ENCODE peak calls at places on chromosomes 2 and 18, in eight cellular contexts. Q is substantia nigra; C is GM04504; K is cardiac muscle cell; M is activated CD8-positive, alpha-beta memory T cell treated with anti-CD3 and anti-CD28 coated beads for 24 hours; W is SJSA1; V is brain pericyte; U is GM13976. J is an unnamed sample.

GRCh38 chr18:582465-582864 is 2.3 kb downstream of the CETN1 start:
- DNase-seq in Q (peak; percentile 54), C (no peak), K (no peak), M (no peak), W (no peak), V (no peak), U (no peak), J (no peak)

GRCh38 chr2:35783723-35784122 is 571.9 kb upstream of the CRIM1 start:
- DNase-seq in Q (no peak), C (no peak), K (no peak), M (no peak), W (no peak), V (no peak), U (no peak), J (no peak)

GRCh38 chr2:70006447-70006784 is 45.0 kb upstream of the ASPRV1 start:
- DNase-seq in Q (no peak), C (no peak), K (no peak), M (no peak), W (no peak), V (no peak), U (no peak), J (no peak)

GRCh38 chr2:110804915-110805314 is 72.5 kb downstream of the ACOXL start:
- DNase-seq in Q (no peak), C (no peak), K (no peak), M (peak; percentile 78), W (no peak), V (no peak), U (peak; percentile 70), J (no peak)

GRCh38 chr2:176126929-176127768 is 2.4 kb upstream of the HOXD8 start:
- DNase-seq in Q (peak; percentile 18), C (no peak), K (peak; percentile 82), M (peak; percentile 86), W (no peak), V (no peak), U (peak; percentile 62), J (peak; percentile 62)

GRCh38 chr2:74747411-74748080 is 86.4 kb upstream of the HK2 start:
- DNase-seq in Q (no peak), C (peak; percentile 58), K (no peak), M (no peak), W (no peak), V (no peak), U (no peak), J (no peak)

GRCh38 chr18:12362473-12363174 is 14.4 kb downstream of the AFG3L2 start:
- DNase-seq in Q (no peak), C (no peak), K (peak; percentile 64), M (no peak), W (no peak), V (no peak), U (no peak), J (no peak)

GRCh38 chr2:226652388-226652787 is 147.2 kb downstream of the IRS1 start:
- DNase-seq in Q (no peak), C (peak; percentile 90), K (no peak), M (no peak), W (no peak), V (peak; percentile 50), U (no peak), J (no peak)

GRCh38 chr2:176106636-176107539 is at the start of gene HOXD11:
- DNase-seq in Q (no peak), C (no peak), K (no peak), M (no peak), W (no peak), V (no peak), U (no peak), J (peak; percentile 67)

GRCh38 chr2:221195829-221196228 is 376.3 kb downstream of the EPHA4 start:
- DNase-seq in Q (no peak), C (no peak), K (no peak), M (no peak), W (no peak), V (no peak), U (no peak), J (no peak)

GRCh38 chr18:13638684-13639083 is 87.7 kb downstream of the FAM210A start:
- DNase-seq in Q (no peak), C (no peak), K (no peak), M (no peak), W (no peak), V (no peak), U (no peak), J (no peak)

GRCh38 chr2:11017921-11018320 is 106.2 kb downstream of the KCNF1 start:
- DNase-seq in Q (no peak), C (no peak), K (no peak), M (no peak), W (no peak), V (no peak), U (no peak), J (no peak)

GRCh38 chr2:9657083-9657482 is 26.3 kb upstream of the YWHAQ start:
- DNase-seq in Q (no peak), C (no peak), K (no peak), M (no peak), W (peak; percentile 73), V (no peak), U (no peak), J (no peak)

GRCh38 chr18:76491436-76491800 is 3.6 kb downstream of the ZNF516 start:
- DNase-seq in Q (peak; percentile 75), C (no peak), K (peak; percentile 77), M (no peak), W (no peak), V (no peak), U (peak; percentile 87), J (peak; percentile 86)

GRCh38 chr2:50108245-50108644 is 923.7 kb downstream of the NRXN1 start:
- DNase-seq in Q (no peak), C (no peak), K (no peak), M (no peak), W (no peak), V (no peak), U (no peak), J (no peak)

GRCh38 chr18:24003903-24004640 is 10.5 kb upstream of the TTC39C start:
- DNase-seq in Q (no peak), C (no peak), K (no peak), M (no peak), W (no peak), V (no peak), U (no peak), J (no peak)

GRCh38 chr2:177543007-177543760 is 150.6 kb downstream of the AGPS start:
- DNase-seq in Q (no peak), C (peak; percentile 47), K (no peak), M (no peak), W (peak; percentile 65), V (peak; percentile 65), U (no peak), J (no peak)

GRCh38 chr2:112688086-112688880 is 32.5 kb upstream of the NT5DC4 start:
- DNase-seq in Q (no peak), C (no peak), K (no peak), M (no peak), W (peak; percentile 57), V (no peak), U (no peak), J (no peak)

GRCh38 chr2:74867841-74868658 is 34.1 kb downstream of the HK2 start:
- DNase-seq in Q (no peak), C (peak; percentile 83), K (peak; percentile 87), M (no peak), W (no peak), V (peak; percentile 86), U (no peak), J (no peak)

GRCh38 chr2:101124061-101124460 is 27.1 kb downstream of the TBC1D8 start:
- DNase-seq in Q (no peak), C (no peak), K (no peak), M (no peak), W (peak; percentile 54), V (no peak), U (no peak), J (no peak)

GRCh38 chr2:149597050-149598013 is 9.8 kb upstream of the MMADHC start:
- DNase-seq in Q (peak; percentile 3), C (peak; percentile 85), K (peak; percentile 76), M (peak; percentile 68), W (peak; percentile 59), V (peak; percentile 44), U (peak; percentile 39), J (no peak)

GRCh38 chr2:74020717-74021406 is 36.2 kb downstream of the TET3 start:
- DNase-seq in Q (peak; percentile 55), C (no peak), K (no peak), M (no peak), W (peak; percentile 13), V (no peak), U (no peak), J (no peak)

J was measured in left lobe of liver.